ENCODE peak calls at places on chromosomes 7 and 10, in six cellular contexts. L, H, Z, G, C and J are unnamed samples.

GRCh38 chr10:71531485-71532446 is 135.0 kb downstream of the CDH23 start:
- DNase-seq in H (no peak), L (no peak), Z (peak), C (no peak), G (no peak), J (no peak)

GRCh38 chr10:58094985-58095718 is 172.5 kb downstream of the IPMK start:
- DNase-seq in L (no peak), C (no peak), H (no peak), Z (no peak), G (no peak), J (no peak)

GRCh38 chr10:47104101-47104707 is 193.0 kb downstream of the PTPN20 start:
- DNase-seq in L (no peak), H (peak), C (no peak), G (no peak), Z (no peak), J (no peak)

GRCh38 chr10:95401704-95402469 is 111.1 kb upstream of the PDLIM1 start:
- DNase-seq in H (no peak), Z (no peak), C (no peak), G (no peak), L (no peak), J (no peak)

GRCh38 chr7:40348126-40348728 is 213.4 kb downstream of the SUGCT start:
- DNase-seq in G (no peak), H (no peak), C (no peak), Z (no peak), L (peak), J (no peak)

GRCh38 chr10:62130948-62131347 is 137.7 kb downstream of the RTKN2 start:
- DNase-seq in L (peak), C (no peak), H (peak), Z (no peak), G (peak), J (no peak)

GRCh38 chr7:107982918-107983389 is 20.0 kb downstream of the LAMB1 start:
- DNase-seq in H (peak), C (no peak), G (peak), L (peak), Z (no peak), J (no peak)

GRCh38 chr10:49508249-49508648 is 30.7 kb downstream of the ERCC6 start:
- DNase-seq in Z (no peak), H (no peak), L (no peak), C (no peak), G (no peak), J (no peak)

GRCh38 chr10:2476236-2476814 is 591.0 kb upstream of the PFKP start:
- DNase-seq in H (no peak), G (no peak), C (no peak), Z (no peak), L (peak), J (no peak)

GRCh38 chr10:71424496-71425194 is 27.9 kb downstream of the CDH23 start:
- DNase-seq in C (no peak), G (no peak), H (no peak), L (no peak), Z (no peak), J (no peak)

GRCh38 chr7:151936207-151936606 is 20.0 kb upstream of the GALNTL5 start:
- DNase-seq in G (no peak), L (no peak), C (no peak), Z (peak), H (no peak), J (no peak)

GRCh38 chr10:1036341-1036791 is 10.7 kb upstream of the IDI2 start:
- DNase-seq in L (peak), Z (peak), H (peak), G (no peak), C (no peak), J (no peak)

GRCh38 chr10:101394522-101395133 is 40.7 kb downstream of the BTRC start:
- DNase-seq in C (no peak), L (peak), H (no peak), G (no peak), Z (no peak), J (no peak)

GRCh38 chr10:108544500-108545120 is 1378.7 kb downstream of the XPNPEP1 start:
- DNase-seq in L (peak), C (no peak), G (no peak), H (peak), Z (peak), J (peak)

DNA sequence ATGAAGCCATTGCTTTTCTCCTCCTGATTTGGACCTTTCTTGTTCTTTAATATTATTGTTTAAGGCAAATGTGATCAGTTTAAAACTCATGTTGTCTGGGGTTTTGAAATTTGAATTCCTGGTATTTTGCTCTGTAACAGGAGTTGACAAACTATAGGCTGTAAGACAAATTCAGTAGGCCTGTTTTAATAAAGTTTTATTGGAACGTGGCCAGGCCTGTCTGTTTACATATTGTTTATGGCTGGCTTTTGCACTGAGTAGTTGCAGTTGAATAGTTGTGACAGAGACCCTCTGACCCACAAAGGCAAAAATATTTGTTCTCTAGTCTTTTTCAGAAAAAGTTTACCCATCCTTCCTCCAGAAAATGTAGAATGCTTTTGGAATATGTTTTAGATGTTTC is 29.8 kb downstream of the STARD3NL start:
- DNase-seq in C (no peak), H (no peak), G (no peak), Z (no peak), L (no peak), J (no peak)
- TF ChIP-seq CTCF in C (no peak), H (no peak), G (no peak), Z (no peak), L (no peak), J (no peak)

GRCh38 chr7:25726682-25727357 is 425.2 kb upstream of the NFE2L3 start:
- DNase-seq in L (no peak), Z (no peak), H (no peak), C (no peak), G (no peak), J (no peak)
- TF ChIP-seq CTCF in L (no peak), Z (no peak), H (no peak), C (no peak), G (no peak), J (no peak)

DNA sequence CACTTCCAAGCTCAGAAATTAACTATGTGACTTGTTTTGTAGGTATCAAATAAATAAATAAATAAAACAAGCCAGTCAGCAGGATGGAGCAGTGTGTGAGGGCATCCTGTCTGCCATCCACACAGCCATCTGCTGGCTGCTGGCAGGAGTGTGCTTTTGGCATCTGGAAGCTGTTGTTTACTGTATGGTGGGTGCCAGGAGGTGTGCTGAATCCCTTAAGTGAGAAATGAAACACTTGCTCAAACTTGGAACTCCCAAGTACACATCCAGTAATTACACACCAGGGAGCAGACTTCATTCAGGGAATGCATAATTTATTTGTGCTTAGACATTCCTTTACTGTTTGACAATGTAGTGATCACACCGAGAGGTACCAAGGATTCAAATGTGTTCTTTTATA is 16.9 kb upstream of the TAX1BP1 start:
- DNase-seq in G (no peak), H (no peak), L (peak), Z (no peak), C (no peak), J (peak)
- TF ChIP-seq CTCF in G (no peak), H (no peak), L (peak), Z (no peak), C (no peak), J (no peak)

DNA sequence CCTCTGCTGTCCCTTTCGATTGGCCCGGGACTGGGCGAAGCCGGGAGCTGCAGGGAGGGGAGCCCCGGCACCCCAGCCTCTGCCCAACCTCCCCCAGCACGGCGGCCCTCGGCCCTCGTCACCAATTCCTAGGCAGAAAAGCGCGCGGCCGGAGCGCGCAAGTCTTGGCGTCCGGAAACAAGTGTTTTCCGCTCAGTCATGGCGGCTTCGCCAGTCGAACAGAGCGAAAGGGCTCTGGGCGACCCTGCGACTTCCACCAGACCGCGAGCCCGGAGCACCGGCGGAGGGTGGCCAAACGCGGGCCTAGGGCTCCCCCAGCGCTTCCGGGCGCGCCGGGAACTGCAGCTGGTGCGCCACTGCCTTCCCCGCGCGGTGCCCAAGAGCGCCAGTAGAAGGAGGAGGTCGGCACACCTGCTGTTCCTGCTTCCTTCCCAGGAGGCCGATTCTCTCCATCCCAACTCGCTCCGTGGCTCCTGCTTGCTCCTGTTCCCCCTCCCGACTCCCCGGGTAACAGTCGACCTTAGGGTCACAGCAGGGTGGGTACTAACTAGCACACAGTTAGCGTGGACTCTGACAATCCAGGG is 729.9 kb downstream of the ZWINT start:
- DNase-seq in C (no peak), L (peak), Z (peak), G (no peak), H (no peak), J (peak)
- TF ChIP-seq CTCF in C (no peak), L (peak), Z (peak), G (peak), H (no peak), J (peak)